ENCODE peak calls at places on chromosomes 3 and 15, in six cellular contexts. U is breast epithelium, J is Panc1, O is fibroblast of the aortic adventitia, F is left lung, W is omental fat pad. S is an unnamed sample.

GRCh38 chr3:5019411-5020261 is 40.4 kb downstream of the BHLHE40 start:
- DNase-seq in J (no peak), O (no peak), F (no peak), W (no peak), U (no peak), S (no peak)

GRCh38 chr15:85754993-85755392 is 39.7 kb downstream of the KLHL25 start:
- DNase-seq in J (no peak), U (no peak), O (peak), W (peak), F (no peak), S (no peak)

GRCh38 chr15:96565266-96565665 is 234.8 kb downstream of the NR2F2 start:
- DNase-seq in O (no peak), J (no peak), U (no peak), F (no peak), W (no peak), S (no peak)

GRCh38 chr15:90529369-90530249 is at the start of gene CRTC3:
- DNase-seq in W (no peak), J (no peak), U (peak), O (peak), F (peak), S (peak)

GRCh38 chr3:31613654-31614053 is 80.9 kb downstream of the STT3B start:
- DNase-seq in W (no peak), U (no peak), F (no peak), O (no peak), J (no peak), S (no peak)

GRCh38 chr3:140664111-140664510 is 13.8 kb upstream of the TRIM42 start:
- DNase-seq in O (no peak), J (no peak), U (no peak), W (no peak), F (no peak), S (no peak)

GRCh38 chr3:194322701-194323174 is 28.4 kb downstream of the CPN2 start:
- DNase-seq in U (no peak), F (peak), O (peak), J (peak), W (no peak), S (no peak)

GRCh38 chr3:34075975-34076374 is 277.5 kb downstream of the PDCD6IP start:
- DNase-seq in W (no peak), J (no peak), F (no peak), O (no peak), U (no peak), S (no peak)

GRCh38 chr3:23999012-23999641 is 54.0 kb downstream of the NR1D2 start:
- DNase-seq in J (peak), W (peak), U (peak), O (peak), F (no peak), S (peak)

GRCh38 chr3:73546961-73547360 is 77.8 kb downstream of the PDZRN3 start:
- DNase-seq in W (no peak), F (no peak), O (peak), U (peak), J (no peak), S (no peak)

GRCh38 chr3:56086355-56086754 is 381.9 kb downstream of the ERC2 start:
- DNase-seq in J (no peak), F (no peak), O (peak), W (no peak), U (no peak), S (no peak)

GRCh38 chr15:64443016-64443415 is 17.4 kb upstream of the ZNF609 start:
- DNase-seq in J (no peak), W (no peak), U (no peak), F (no peak), O (peak), S (no peak)

GRCh38 chr15:70741677-70742293 is 21.6 kb downstream of the UACA start:
- DNase-seq in F (no peak), O (peak), J (peak), U (no peak), W (no peak), S (no peak)

GRCh38 chr3:105906834-105907233 is 38.0 kb upstream of the CBLB start:
- DNase-seq in U (peak), W (no peak), F (no peak), O (peak), J (no peak), S (no peak)

GRCh38 chr15:38216763-38217162 is 35.9 kb upstream of the SPRED1 start:
- DNase-seq in W (no peak), F (no peak), O (no peak), U (no peak), J (peak), S (no peak)

GRCh38 chr3:69033470-69033869 is 18.7 kb downstream of the TMF1 start:
- DNase-seq in J (peak), O (peak), W (no peak), U (no peak), F (no peak), S (no peak)

GRCh38 chr15:48190932-48191573 is 412 bp upstream of the CTXN2 start:
- DNase-seq in O (peak), F (peak), W (peak), U (no peak), J (no peak), S (no peak)

GRCh38 chr3:142086581-142087090 is 62.7 kb downstream of the TFDP2 start:
- DNase-seq in J (no peak), W (no peak), O (no peak), U (no peak), F (no peak), S (no peak)

GRCh38 chr15:81768773-81769172 is 277.0 kb downstream of the MEX3B start:
- DNase-seq in F (no peak), W (no peak), J (no peak), U (no peak), O (no peak), S (no peak)

GRCh38 chr3:196969660-196970546 is 1.3 kb upstream of the PIGZ start:
- DNase-seq in O (peak), U (no peak), F (peak), W (no peak), J (no peak), S (peak)

GRCh38 chr15:37109952-37110630 is 9.7 kb upstream of the MEIS2 start:
- DNase-seq in W (no peak), F (peak), J (no peak), U (no peak), O (peak), S (no peak)

GRCh38 chr3:9399746-9400145 is 2.3 kb downstream of the SETD5 start:
- DNase-seq in F (peak), O (peak), U (peak), W (no peak), J (no peak), S (no peak)

GRCh38 chr3:67540198-67540894 is 114.1 kb downstream of the SUCLG2 start:
- DNase-seq in W (no peak), F (no peak), O (no peak), J (no peak), U (no peak), S (no peak)

GRCh38 chr15:75966073-75966472 is 46.2 kb downstream of the NRG4 start:
- DNase-seq in O (peak), F (no peak), J (no peak), W (no peak), U (no peak), S (no peak)

GRCh38 chr15:25780479-25781255 is 82.5 kb downstream of the ATP10A start:
- DNase-seq in O (no peak), U (no peak), F (no peak), W (no peak), J (no peak), S (no peak)

GRCh38 chr3:194344012-194344411 is 7.1 kb downstream of the CPN2 start:
- DNase-seq in W (peak), F (no peak), O (peak), J (no peak), U (peak), S (peak)

GRCh38 chr15:90054618-90055097 is 47.6 kb downstream of the IDH2 start:
- DNase-seq in U (no peak), F (no peak), W (no peak), O (no peak), J (no peak), S (no peak)

GRCh38 chr3:105904251-105904650 is 35.4 kb upstream of the CBLB start:
- DNase-seq in O (peak), J (no peak), F (no peak), W (no peak), U (no peak), S (no peak)

DNA sequence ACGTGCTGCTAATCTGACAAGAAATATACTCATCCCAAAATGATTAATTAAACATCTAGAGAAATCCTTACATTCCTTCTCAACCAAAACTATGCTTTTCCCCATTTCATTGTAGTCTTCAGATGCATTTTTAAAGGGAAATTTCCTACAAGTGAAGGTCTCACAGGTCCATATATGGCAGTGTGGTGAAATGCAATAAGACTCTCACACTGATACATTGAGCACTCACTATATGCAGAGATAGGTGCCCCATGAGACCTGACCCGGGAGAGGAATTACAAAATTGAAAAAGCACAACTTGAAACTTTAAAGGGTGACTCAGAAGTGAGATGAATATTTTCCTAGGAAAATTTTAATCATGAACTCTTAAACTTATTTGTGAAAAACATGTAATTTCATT is 629.2 kb upstream of the NAALADL2 start:
- DNase-seq in U (no peak), W (no peak), F (no peak), J (no peak), O (peak), S (no peak)
- TF ChIP-seq CTCF in U (no peak), W (no peak), F (no peak), J (no peak), O (no peak), S (no peak)

DNA sequence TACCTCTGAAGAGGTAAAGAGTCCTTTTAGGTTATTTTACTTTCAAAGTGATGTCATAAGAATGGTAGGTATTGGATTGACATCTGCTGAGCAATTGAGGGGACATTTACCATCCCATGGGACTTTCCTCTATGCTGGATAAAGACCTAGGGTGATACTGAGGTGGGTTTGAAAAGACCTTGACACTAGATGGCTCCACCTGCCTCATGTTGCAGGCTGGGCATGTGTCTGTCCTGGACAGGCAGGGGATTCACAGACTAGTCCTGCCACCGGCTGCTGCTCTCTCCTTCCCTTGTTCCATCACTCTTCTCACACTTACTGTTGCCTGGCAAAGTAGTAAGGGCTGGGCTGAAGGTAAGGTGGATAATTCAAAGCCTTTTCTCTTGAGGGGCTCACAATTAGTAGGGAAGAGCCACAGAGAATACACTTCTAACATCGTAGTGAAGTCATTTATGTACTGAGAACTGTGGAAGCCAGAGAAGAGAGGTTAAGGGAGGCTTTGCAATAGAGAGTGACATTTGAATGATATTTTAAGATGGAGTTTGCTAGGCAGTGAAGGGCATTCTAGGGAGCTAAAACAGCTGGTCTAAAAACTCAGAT is 27.7 kb downstream of the TRAK1 start:
- DNase-seq in F (no peak), J (no peak), U (peak), O (peak), W (no peak), S (no peak)
- TF ChIP-seq CTCF in F (no peak), J (peak), U (peak), O (peak), W (no peak), S (no peak)

DNA sequence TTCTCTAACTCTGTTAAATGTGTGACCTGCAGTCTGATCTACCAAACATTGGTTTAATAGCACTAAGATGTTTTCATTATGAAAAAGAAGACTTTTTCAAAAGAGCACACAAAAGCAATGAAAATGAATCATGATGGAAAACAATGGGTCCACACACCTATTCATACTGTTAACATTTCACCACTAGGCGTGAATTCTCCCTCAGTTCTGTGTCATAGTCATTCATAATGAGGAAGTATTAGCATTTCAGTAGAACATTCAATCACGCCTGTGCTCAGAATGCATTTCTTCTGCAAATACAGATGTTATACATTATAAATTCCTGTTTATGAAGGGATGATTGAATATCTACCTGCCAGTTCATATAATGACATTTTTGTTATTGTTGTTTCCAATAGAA is 35.9 kb downstream of the EIF4E3 start:
- DNase-seq in W (no peak), U (no peak), F (no peak), J (no peak), O (no peak), S (no peak)
- TF ChIP-seq CTCF in W (no peak), U (no peak), F (no peak), J (no peak), O (no peak), S (no peak)

DNA sequence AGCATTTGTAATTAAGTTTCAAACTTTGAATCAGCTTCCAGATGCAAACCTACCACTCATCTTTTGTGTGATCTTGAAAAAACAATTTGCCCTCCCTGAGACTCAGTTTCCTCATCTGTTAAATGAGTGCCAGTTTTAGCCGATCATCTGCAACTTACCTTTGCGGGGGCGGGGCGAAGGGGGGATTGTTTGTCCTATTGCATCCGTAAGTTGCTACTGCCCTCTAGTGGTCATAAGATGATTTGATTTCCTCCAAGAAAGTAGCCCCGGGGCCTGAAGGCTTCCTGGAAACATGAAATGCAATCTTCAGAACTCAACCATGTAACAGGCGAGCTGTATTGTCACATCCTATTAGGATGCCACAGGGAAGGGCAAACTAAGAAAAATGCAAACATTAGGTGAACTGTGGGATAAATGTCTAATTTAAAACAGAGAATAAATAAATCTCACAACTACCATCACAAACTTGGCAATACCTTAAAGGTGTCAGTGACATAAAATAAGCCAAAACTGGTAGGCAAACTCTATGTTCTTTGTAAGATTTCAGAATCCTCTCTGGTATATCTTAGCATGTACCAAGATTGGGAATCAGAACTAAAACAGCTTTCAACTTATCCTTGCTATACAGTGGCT is 63.5 kb upstream of the CLDN18 start:
- DNase-seq in U (no peak), O (peak), J (no peak), F (no peak), W (no peak), S (no peak)
- TF ChIP-seq CTCF in U (peak), O (peak), J (peak), F (peak), W (no peak), S (peak)

DNA sequence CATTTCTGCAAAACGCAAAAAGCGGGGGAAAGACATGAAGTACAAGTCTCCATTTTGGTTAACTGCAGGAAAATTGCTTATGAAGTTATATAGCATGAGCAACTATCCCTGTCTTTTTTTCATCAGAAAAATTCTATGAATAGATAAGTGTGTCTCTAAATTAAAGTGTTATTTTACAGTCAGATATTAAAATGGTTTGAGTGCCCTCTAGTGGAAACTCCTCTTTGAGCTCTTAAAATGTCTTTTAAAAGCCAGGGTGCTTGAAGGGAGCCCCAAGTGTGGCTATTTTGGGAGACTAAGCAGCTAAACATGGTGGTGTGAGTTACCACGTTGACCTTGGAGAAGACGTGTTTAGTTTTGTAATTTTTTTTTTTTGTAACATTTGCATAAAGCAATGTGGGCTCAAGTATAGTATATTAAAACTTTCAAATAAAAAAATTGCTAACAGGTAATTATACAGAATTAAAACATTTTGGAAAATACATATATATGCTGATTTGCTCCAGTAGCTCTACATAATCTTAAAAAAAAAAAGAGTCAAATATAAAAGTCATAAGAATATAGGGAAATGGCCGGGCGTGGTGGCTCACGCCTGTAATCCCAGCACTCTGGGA is 77.2 kb downstream of the PPP2R3A start:
- DNase-seq in O (peak), U (no peak), J (peak), F (no peak), W (no peak), S (no peak)
- TF ChIP-seq CTCF in O (peak), U (peak), J (peak), F (peak), W (no peak), S (peak)